ENCODE peak calls at places on chromosomes 13 and 19, in six cellular contexts. S, U, E, G, Q and I are unnamed samples.

GRCh38 chr13:26688286-26688685 is 72.3 kb downstream of the GPR12 start:
- DNase-seq in S (no peak), U (no peak), E (no peak), G (no peak), Q (no peak), I (no peak)

GRCh38 chr13:77994166-77994565 is 75.5 kb upstream of the EDNRB start:
- DNase-seq in S (no peak), U (no peak), E (no peak), G (no peak), Q (no peak), I (no peak)

GRCh38 chr19:46082728-46083050 is 41.8 kb downstream of the IGFL3 start:
- DNase-seq in S (no peak), U (peak; percentile 9), E (no peak), G (no peak), Q (no peak), I (no peak)

GRCh38 chr13:73417012-73417615 is 358.3 kb downstream of the KLF5 start:
- DNase-seq in S (no peak), U (no peak), E (no peak), G (no peak), Q (no peak), I (no peak)

GRCh38 chr19:14542721-14543328 is 13.4 kb downstream of the TECR start:
- DNase-seq in S (peak; percentile 30), U (peak; percentile 32), E (no peak), G (no peak), Q (no peak), I (no peak)

GRCh38 chr13:91167706-91168459 is 179.6 kb upstream of the MIR17HG start:
- DNase-seq in S (no peak), U (no peak), E (no peak), G (no peak), Q (no peak), I (no peak)

GRCh38 chr19:16801599-16801998 is 27.6 kb upstream of the SIN3B start:
- DNase-seq in S (peak; percentile 48), U (peak; percentile 35), E (no peak), G (no peak), Q (no peak), I (no peak)

GRCh38 chr19:45542234-45542668 is 35.0 kb downstream of the VASP start:
- DNase-seq in S (no peak), U (no peak), E (no peak), G (no peak), Q (no peak), I (no peak)

GRCh38 chr19:41299755-41300089 is 10.2 kb upstream of the CCDC97 start:
- DNase-seq in S (peak; percentile 67), U (peak; percentile 81), E (no peak), G (peak; percentile 41), Q (no peak), I (no peak)

GRCh38 chr13:99067160-99067985 is 89.5 kb upstream of the DOCK9 start:
- DNase-seq in S (peak; percentile 53), U (peak; percentile 87), E (no peak), G (no peak), Q (no peak), I (no peak)

GRCh38 chr19:42655748-42656147 is 61.0 kb upstream of the CEACAM8 start:
- DNase-seq in S (no peak), U (no peak), E (no peak), G (no peak), Q (no peak), I (no peak)

GRCh38 chr13:98977568-98978270 is at the start of gene DOCK9:
- DNase-seq in S (peak; percentile 81), U (peak; percentile 52), E (no peak), G (peak; percentile 44), Q (peak; percentile 20), I (no peak)

GRCh38 chr13:97266328-97266727 is 44.2 kb downstream of the MBNL2 start:
- DNase-seq in S (no peak), U (no peak), E (no peak), G (no peak), Q (no peak), I (no peak)

GRCh38 chr13:60765700-60766411 is 368.8 kb downstream of the TDRD3 start:
- DNase-seq in S (peak; percentile 60), U (no peak), E (no peak), G (no peak), Q (no peak), I (no peak)

GRCh38 chr19:19475845-19476828 is 39.2 kb downstream of the TSSK6 start:
- DNase-seq in S (peak; percentile 53), U (peak; percentile 24), E (no peak), G (no peak), Q (no peak), I (no peak)

GRCh38 chr13:100600461-100600860 is 11.9 kb upstream of the GGACT start:
- DNase-seq in S (no peak), U (no peak), E (no peak), G (no peak), Q (no peak), I (no peak)

GRCh38 chr19:49407079-49407478 is 16.2 kb downstream of the PTH2 start:
- DNase-seq in S (no peak), U (no peak), E (no peak), G (no peak), Q (no peak), I (no peak)

GRCh38 chr13:80727321-80727975 is 386.5 kb upstream of the SPRY2 start:
- DNase-seq in S (peak; percentile 48), U (no peak), E (no peak), G (no peak), Q (no peak), I (no peak)

GRCh38 chr19:39870171-39870971 is 24.2 kb upstream of the FBL start:
- DNase-seq in S (no peak), U (no peak), E (no peak), G (no peak), Q (no peak), I (no peak)

GRCh38 chr13:106455190-106455589 is 80.3 kb downstream of the EFNB2 start:
- DNase-seq in S (no peak), U (no peak), E (no peak), G (no peak), Q (no peak), I (no peak)

GRCh38 chr13:43905435-43906031 is 25.8 kb downstream of the LACC1 start:
- DNase-seq in S (peak; percentile 86), U (peak; percentile 60), E (no peak), G (no peak), Q (peak; percentile 41), I (no peak)

GRCh38 chr19:58408152-58409009 is at the start of gene ZNF584:
- DNase-seq in S (peak; percentile 93), U (peak; percentile 90), E (peak; percentile 67), G (peak; percentile 88), Q (peak; percentile 93), I (peak; percentile 83)

GRCh38 chr19:58409010-58409790 is 751 bp downstream of the ZNF584 start:
- DNase-seq in S (no peak), U (no peak), E (no peak), G (no peak), Q (no peak), I (no peak)

GRCh38 chr19:58401825-58402433 is 6.5 kb downstream of the RNF225 start:
- DNase-seq in S (no peak), U (no peak), E (no peak), G (no peak), Q (no peak), I (no peak)

GRCh38 chr19:58407658-58408151 is 744 bp upstream of the ZNF584 start:
- DNase-seq in S (no peak), U (no peak), E (no peak), G (no peak), Q (no peak), I (no peak)

DNA sequence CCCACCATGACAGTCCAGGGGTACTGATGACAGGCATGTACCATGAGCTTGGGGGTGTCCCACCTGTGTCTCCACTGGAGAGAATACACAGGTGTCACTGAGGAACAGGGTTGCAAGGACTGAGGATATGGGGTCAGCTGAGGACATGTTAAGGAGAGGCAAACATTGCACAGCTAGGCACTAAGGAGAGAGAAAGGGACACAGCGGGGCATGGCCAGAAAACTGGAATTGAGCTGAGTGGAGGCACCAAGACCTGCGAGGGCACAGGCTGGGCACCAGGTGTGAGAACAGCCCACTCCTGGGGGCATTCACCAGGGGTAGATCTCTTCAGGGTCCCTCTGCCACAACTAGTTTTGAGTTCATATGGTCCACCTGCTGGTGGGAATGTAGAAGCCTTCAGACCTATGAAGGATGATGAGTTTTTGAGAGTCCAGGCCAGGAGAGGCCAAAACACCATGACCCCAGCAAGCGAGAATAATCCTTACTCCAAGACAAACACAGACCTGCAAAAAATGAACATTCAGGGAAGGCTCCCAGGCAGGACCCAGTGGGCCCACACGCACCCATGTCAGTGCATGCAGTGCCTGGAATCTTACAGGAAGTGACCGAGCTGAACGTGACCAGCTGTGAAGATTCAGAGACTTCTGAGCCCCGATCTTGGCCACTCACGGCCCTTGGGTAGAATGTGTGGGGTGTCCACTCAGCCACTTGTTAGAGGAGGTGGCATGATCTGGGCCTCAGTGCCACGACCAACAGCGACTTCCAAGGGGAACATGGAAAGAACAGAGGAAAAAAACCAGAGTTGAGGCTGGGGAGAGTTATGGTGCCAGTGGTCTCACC is 1.4 kb upstream of the ZNF584 start:
- DNase-seq in S (no peak), U (no peak), E (no peak), G (no peak), Q (no peak), I (no peak)
- TF ChIP-seq CTCF in S (peak; percentile 42), U (peak; percentile 75), E (no peak), G (no peak), Q (peak; percentile 59), I (peak; percentile 21)

GRCh38 chr19:10502524-10503001 is 593 bp downstream of the KEAP1 start:
- DNase-seq in S (peak; percentile 90), U (peak; percentile 77), E (peak; percentile 57), G (peak; percentile 90), Q (peak; percentile 90), I (peak; percentile 76)
- TF ChIP-seq CTCF in S (no peak), U (peak; percentile 45), E (no peak), G (no peak), Q (no peak), I (no peak)

DNA sequence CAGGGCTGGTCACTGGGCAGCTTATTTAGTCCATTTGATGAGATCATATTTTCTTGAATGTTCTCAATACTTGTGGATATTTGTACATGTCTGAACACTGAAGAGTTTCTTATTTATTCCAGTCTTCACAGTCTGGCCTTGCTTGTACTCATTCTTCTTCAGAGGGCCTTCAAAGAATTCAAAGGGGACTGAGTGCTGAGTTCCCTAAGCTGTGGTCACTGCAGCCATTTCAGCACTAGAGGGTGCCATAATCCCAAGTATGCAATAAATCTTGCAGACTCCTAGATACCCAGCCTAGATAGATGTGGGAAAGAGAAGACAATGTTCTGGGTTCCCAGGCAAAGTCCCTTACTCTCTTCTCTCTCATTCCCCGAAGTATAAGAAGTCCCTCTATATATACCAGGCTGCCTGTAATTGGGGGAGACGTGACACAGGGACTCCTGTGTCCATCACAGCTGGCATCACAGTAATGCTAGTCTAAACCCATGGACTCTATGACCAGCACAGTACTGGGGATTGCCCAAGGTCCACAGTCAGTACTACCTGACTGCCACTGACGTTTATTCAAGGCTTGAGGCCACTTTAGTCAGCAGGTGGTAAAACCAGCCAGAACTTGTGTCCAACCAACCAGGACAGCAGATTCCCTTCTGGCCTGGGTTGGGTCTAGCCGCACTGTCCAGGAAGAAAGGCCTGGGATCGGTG is 8.9 kb upstream of the VN1R1 start:
- DNase-seq in S (peak; percentile 53), U (peak; percentile 50), E (no peak), G (no peak), Q (no peak), I (no peak)
- TF ChIP-seq CTCF in S (peak; percentile 44), U (peak; percentile 82), E (peak; percentile 32), G (no peak), Q (peak; percentile 48), I (peak; percentile 23)

DNA sequence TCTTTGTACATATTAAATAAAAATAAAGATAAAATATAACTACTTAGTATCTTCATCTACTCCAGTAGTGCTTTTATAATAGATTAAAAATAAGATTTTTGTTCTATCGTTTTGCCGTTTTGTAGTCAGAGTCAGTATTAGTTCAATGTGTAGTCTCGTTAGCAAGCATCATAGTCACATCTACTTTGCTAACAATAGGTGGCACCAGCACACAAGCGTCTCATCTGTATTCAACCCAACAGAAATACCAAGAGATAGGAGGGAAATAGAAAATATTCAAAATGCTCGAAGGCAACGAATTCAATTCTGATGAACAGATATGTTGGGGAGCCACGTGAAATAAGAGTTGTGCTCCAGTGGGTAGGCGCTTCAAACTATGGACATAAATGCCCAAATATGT is 21.4 kb upstream of the MICU2 start:
- DNase-seq in S (peak; percentile 36), U (peak; percentile 38), E (no peak), G (no peak), Q (no peak), I (no peak)
- TF ChIP-seq CTCF in S (peak; percentile 42), U (peak; percentile 66), E (peak; percentile 29), G (no peak), Q (peak; percentile 58), I (peak; percentile 18)